ENCODE peak calls at places on chromosomes 11 and 22, in seven cellular contexts. J, Y, V, L, C, Z and D are unnamed samples.

GRCh38 chr11:93236741-93237675 is 39.2 kb upstream of the SLC36A4 start:
- DNase-seq in J (peak; percentile 7), Z (peak; percentile 54), V (no peak), C (no peak), Y (no peak), L (no peak), D (peak; percentile 64)

GRCh38 chr22:32650553-32651345 is 150.8 kb upstream of the TIMP3 start:
- DNase-seq in L (no peak), J (no peak), Y (no peak), V (no peak), C (no peak), Z (no peak), D (no peak)

GRCh38 chr22:27171212-27171611 is 513.8 kb downstream of the MIAT start:
- DNase-seq in Y (no peak), J (no peak), L (no peak), V (no peak), C (no peak), Z (no peak), D (no peak)

GRCh38 chr11:58495906-58496305 is 12.0 kb downstream of the OR5B21 start:
- DNase-seq in C (no peak), Z (no peak), J (no peak), V (no peak), Y (no peak), L (no peak), D (no peak)

GRCh38 chr11:936199-936598 is 10.5 kb downstream of the AP2A2 start:
- DNase-seq in V (no peak), L (no peak), Z (no peak), J (no peak), C (no peak), Y (no peak), D (no peak)

GRCh38 chr22:33812578-33812977 is 107.7 kb downstream of the LARGE1 start:
- DNase-seq in C (no peak), L (no peak), V (no peak), Y (no peak), Z (peak; percentile 41), J (no peak), D (no peak)

GRCh38 chr22:31139866-31140716 is at the start of gene PLA2G3:
- DNase-seq in J (no peak), C (no peak), V (no peak), L (peak; percentile 78), Y (no peak), Z (peak; percentile 68), D (no peak)

GRCh38 chr11:134414772-134415765 is 3.0 kb upstream of the B3GAT1 start:
- DNase-seq in C (no peak), L (no peak), Y (no peak), V (no peak), J (no peak), Z (no peak), D (no peak)

GRCh38 chr22:41256254-41256897 is 15.6 kb upstream of the CHADL start:
- DNase-seq in L (no peak), J (peak; percentile 59), C (no peak), V (no peak), Z (no peak), Y (no peak), D (no peak)

GRCh38 chr11:95585071-95585751 is 204.4 kb downstream of the FAM76B start:
- DNase-seq in L (no peak), V (no peak), Y (no peak), Z (no peak), C (no peak), J (no peak), D (no peak)

GRCh38 chr22:30941363-30941740 is 27.2 kb downstream of the MORC2 start:
- DNase-seq in Z (no peak), V (no peak), J (no peak), Y (no peak), L (no peak), C (no peak), D (no peak)

GRCh38 chr11:86459682-86460460 is 85.2 kb downstream of the CCDC81 start:
- DNase-seq in Y (peak; percentile 74), L (peak; percentile 56), J (peak; percentile 71), Z (peak; percentile 56), V (peak; percentile 62), C (no peak), D (peak; percentile 55)

GRCh38 chr22:48404801-48405447 is 1422.7 kb downstream of the BRD1 start:
- DNase-seq in L (no peak), Z (no peak), J (no peak), C (no peak), Y (no peak), V (no peak), D (no peak)

GRCh38 chr22:30224161-30224857 is 22.2 kb downstream of the LIF start:
- DNase-seq in J (peak; percentile 85), V (no peak), L (no peak), Y (no peak), C (no peak), Z (no peak), D (no peak)

GRCh38 chr11:106017088-106017487 is 5.0 kb downstream of the MSANTD4 start:
- DNase-seq in C (no peak), Z (no peak), J (no peak), L (no peak), Y (no peak), V (no peak), D (no peak)

GRCh38 chr11:132278801-132279574 is 908.6 kb downstream of the NTM start:
- DNase-seq in J (no peak), Y (no peak), C (no peak), Z (no peak), V (no peak), L (no peak), D (no peak)

GRCh38 chr11:18768472-18768901 is 23.1 kb downstream of the PTPN5 start:
- DNase-seq in J (no peak), V (no peak), L (no peak), Z (no peak), Y (no peak), C (no peak), D (no peak)

GRCh38 chr11:131356201-131356600 is 14.2 kb upstream of the NTM start:
- DNase-seq in J (no peak), V (no peak), C (no peak), Y (no peak), Z (no peak), L (no peak), D (no peak)

GRCh38 chr11:47340980-47341775 is 11.3 kb downstream of the MYBPC3 start:
- DNase-seq in Y (no peak), V (no peak), J (no peak), C (no peak), L (no peak), Z (no peak), D (no peak)
- TF ChIP-seq POLR2A in Y (no peak), V (no peak), J (no peak), C (no peak), L (no peak), Z (no peak), D (no peak)

DNA sequence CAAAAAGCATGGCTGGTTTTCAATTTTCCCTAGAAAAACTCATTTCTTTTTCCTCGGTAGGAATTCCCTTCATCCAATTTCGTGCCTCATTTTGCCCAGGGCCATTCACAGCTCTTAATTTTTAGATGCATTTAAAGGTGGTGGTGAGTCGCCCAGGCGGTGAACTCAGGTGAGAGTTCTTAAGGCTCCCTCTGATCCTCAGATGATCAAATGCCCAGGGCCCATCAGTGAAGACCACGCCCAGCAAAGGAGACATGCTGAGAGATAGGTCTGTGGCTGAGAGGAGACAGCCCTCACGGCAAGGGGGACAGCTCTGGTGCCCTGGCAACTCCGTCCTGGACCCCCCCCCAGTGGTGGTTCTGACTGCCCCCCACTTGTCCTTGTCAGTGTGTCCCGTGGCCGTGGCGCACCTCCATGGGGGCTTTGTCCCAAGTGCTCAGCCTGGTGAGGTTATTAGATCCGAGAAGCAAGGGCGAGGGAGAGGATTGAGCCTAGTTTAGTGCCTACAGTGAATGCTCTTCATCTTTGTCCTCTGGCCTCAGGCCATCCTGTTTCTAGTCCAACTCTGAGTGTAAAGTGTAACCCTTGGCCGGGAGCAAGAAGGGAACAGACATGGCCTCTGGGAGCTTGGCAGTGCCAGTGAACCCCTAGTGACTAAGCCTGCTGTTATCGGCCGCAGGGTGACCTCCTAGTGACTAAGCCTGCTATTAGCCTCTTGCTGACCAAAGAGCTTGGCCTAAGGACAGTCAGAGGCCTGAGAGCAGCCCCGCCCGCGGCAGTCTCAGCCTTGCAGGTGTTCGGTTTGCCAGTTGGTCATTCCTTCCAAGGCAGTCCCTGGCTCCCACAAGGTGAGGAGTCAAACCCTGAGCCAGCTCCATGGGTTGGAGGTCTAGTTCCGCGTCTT is 83.5 kb downstream of the CTTN start:
- DNase-seq in Z (no peak), C (no peak), Y (peak; percentile 75), J (peak; percentile 64), L (peak; percentile 71), V (no peak), D (no peak)
- H3K4me3 ChIP-seq in Z (no peak overlapping the region), C (no peak overlapping the region), Y (no peak overlapping the region), J (no peak overlapping the region), L (no peak overlapping the region), V (no peak overlapping the region), D (no peak overlapping the region)

GRCh38 chr11:119155733-119156492 is 7.1 kb downstream of the ABCG4 start:
- DNase-seq in V (no peak), J (peak; percentile 55), L (no peak), Y (no peak), Z (no peak), C (no peak), D (no peak)
- TF ChIP-seq CTCF in V (peak; percentile 18), J (no peak), L (no peak), Y (no peak), Z (no peak), C (no peak), D (no peak)

DNA sequence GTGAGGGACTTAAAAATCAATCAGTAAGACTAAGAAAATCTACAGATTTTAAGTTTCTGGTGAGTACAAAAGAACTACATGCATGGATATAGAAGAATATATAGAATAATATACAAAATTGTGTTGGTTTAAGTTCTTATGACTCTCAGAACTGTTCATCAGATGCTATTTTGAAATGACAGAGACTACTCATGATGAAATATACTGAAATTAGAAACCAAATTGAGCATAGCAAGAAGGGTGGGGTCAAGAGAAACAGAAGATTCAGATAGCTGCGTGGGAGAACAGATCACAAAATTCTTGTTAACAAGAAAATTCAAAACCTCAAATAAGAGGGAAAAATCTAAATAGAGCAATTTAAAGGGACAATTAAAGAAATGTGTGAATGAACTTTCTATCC is 2125.3 kb upstream of the RAG2 start:
- DNase-seq in J (no peak), C (no peak), V (no peak), Z (no peak), Y (no peak), L (no peak), D (no peak)
- TF ChIP-seq POLR2A in J (no peak), C (no peak), V (no peak), Z (no peak), Y (no peak), L (no peak), D (no peak)

DNA sequence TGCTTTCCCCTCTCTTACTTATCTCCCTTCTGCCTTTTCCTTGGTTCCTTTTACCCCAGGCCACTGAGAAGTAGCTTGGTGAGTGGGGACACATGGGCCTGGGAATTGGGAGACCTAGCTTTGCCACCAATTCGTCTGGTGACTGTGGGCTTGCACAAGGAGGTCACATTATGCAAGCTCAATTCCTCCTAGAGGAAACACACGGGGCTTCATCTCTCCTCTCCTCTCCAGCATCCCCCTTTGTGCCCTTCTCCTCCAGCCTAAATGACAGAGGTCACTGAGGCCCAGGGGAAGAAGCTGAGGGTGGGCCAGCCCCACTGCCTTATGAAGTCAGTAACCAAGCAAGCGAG is 2.2 kb downstream of the CLCF1 start:
- DNase-seq in L (no peak), V (no peak), Y (no peak), C (no peak), J (no peak), Z (no peak), D (no peak)
- H3K4me3 ChIP-seq in L (no peak overlapping the region), V (peak overlapping the region; percentile 85), Y (no peak overlapping the region), C (peak overlapping the region; percentile 69), J (peak overlapping the region; percentile 68), Z (no peak overlapping the region), D (no peak overlapping the region)